ENCODE peak calls at places on chromosomes 12 and 14, in four cellular contexts. P is PC-9, X is left ventricle myocardium inferior, F is left lung. Q is an unnamed sample. For H3K4me1 and H3K9me3, the result is how much of the 10 kb centered on the place peaks cover.

GRCh38 chr12:66111605-66112004 is 18.9 kb downstream of the LLPH start:
- DNase-seq in P (no peak), X (no peak), F (no peak), Q (no peak)

GRCh38 chr12:94254270-94254669 is 105.9 kb downstream of the PLXNC1 start:
- DNase-seq in P (no peak), X (no peak), F (no peak), Q (no peak)

GRCh38 chr14:54450535-54450934 is 9.4 kb upstream of the CNIH1 start:
- DNase-seq in P (no peak), X (no peak), F (peak), Q (no peak)

GRCh38 chr14:99947695-99948094 is 117.5 kb upstream of the EVL start:
- DNase-seq in P (no peak), X (no peak), F (no peak), Q (no peak)

GRCh38 chr12:65215449-65215848 is 46.1 kb downstream of the LEMD3 start:
- DNase-seq in P (no peak), X (no peak), F (no peak), Q (no peak)

GRCh38 chr12:25200703-25201102 is 5.7 kb downstream of the ETFRF1 start:
- DNase-seq in P (no peak), X (no peak), F (no peak), Q (no peak)

GRCh38 chr12:79615596-79616560 is 74.9 kb downstream of the PAWR start:
- DNase-seq in P (no peak), X (no peak), F (peak), Q (no peak)

GRCh38 chr14:85856430-85856829 is 326.5 kb downstream of the FLRT2 start:
- DNase-seq in P (no peak), X (no peak), F (no peak), Q (no peak)

GRCh38 chr12:19706936-19707335 is 267.6 kb downstream of the AEBP2 start:
- DNase-seq in P (no peak), X (no peak), F (no peak), Q (no peak)

GRCh38 chr12:11134300-11134699 is at the start of gene TAS2R30:
- DNase-seq in P (no peak), X (no peak), F (no peak), Q (no peak)

GRCh38 chr14:89418452-89418851 is 1.4 kb upstream of the FOXN3 start:
- DNase-seq in P (no peak), X (no peak), F (no peak), Q (no peak)

GRCh38 chr14:87184180-87184579 is 808.8 kb downstream of the GALC start:
- DNase-seq in P (no peak), X (no peak), F (no peak), Q (no peak)

GRCh38 chr12:88417531-88417930 is 162.7 kb downstream of the KITLG start:
- DNase-seq in P (no peak), X (no peak), F (no peak), Q (no peak)

GRCh38 chr12:62849398-62849797 is 85.6 kb downstream of the PPM1H start:
- DNase-seq in P (no peak), X (no peak), F (no peak), Q (no peak)

GRCh38 chr14:104387385-104388010 is 192.1 kb upstream of the C14orf180 start:
- DNase-seq in P (no peak), X (no peak), F (peak), Q (peak)

GRCh38 chr12:1593232-1594044 is 943 bp downstream of the FBXL14 start:
- DNase-seq in P (peak), X (peak), F (peak), Q (peak)

GRCh38 chr12:64001439-64001838 is 156.9 kb downstream of the SRGAP1 start:
- DNase-seq in P (no peak), X (no peak), F (no peak), Q (no peak)

GRCh38 chr14:80637726-80638619 is 303.6 kb downstream of the CEP128 start:
- DNase-seq in P (peak), X (no peak), F (no peak), Q (no peak)

GRCh38 chr14:105143451-105144230 is 24.9 kb downstream of the JAG2 start:
- DNase-seq in P (no peak), X (no peak), F (peak), Q (no peak)

GRCh38 chr12:27914956-27915355 is 57.6 kb downstream of the PTHLH start:
- DNase-seq in P (no peak), X (no peak), F (no peak), Q (no peak)

GRCh38 chr14:83607682-83608081 is 1922.3 kb upstream of the FLRT2 start:
- DNase-seq in P (no peak), X (no peak), F (no peak), Q (no peak)

GRCh38 chr14:102192840-102193502 is 53.3 kb downstream of the WDR20 start:
- DNase-seq in P (no peak), X (no peak), F (no peak), Q (no peak)

GRCh38 chr12:13230500-13230899 is 34.0 kb downstream of the EMP1 start:
- DNase-seq in P (no peak), X (no peak), F (no peak), Q (no peak)

GRCh38 chr12:85711735-85712390 is 124.3 kb downstream of the RASSF9 start:
- DNase-seq in P (no peak), X (peak), F (no peak), Q (no peak)

GRCh38 chr12:123916729-123917128 is 55.9 kb downstream of the CCDC92 start:
- DNase-seq in P (no peak), X (no peak), F (no peak), Q (no peak)

GRCh38 chr14:100850841-100851585 is 25.1 kb downstream of the MEG3 start:
- DNase-seq in P (peak), X (peak), F (peak), Q (peak)

DNA sequence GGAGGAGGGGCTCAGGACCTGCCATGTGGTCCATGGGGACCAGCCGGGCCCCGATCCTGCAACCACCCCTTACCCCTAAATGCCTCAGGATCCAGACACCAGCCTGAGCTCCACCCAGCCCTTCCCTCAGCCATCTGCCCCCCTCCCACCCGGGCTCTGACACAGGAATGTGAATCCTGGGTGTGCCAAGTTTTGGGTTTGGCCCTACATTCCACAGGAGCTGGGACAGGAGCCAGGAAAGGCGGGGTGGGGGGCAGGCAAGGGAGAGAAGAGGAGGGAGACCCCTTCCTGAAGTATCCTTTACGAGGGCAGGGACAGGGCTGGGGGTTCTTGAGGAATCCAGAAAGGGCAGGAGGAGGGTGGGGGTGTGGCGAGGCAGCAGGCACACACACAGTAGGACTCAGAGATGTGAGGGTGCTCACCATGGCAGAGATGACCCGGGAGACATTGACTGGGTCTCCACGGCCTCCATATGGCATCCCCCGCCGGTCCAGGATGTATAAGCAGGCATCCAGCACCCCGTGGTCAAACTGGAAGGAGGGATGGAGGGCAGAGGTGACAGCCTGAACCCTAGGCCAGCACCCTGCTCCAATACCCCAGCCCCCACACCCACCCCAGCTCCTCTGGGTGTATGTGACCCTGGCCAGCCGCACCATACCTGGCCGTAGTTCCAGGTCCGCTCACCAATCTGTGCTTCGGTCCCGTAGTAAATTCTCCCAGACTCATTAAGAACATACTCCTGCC is 3.5 kb downstream of the TGM1 start:
- DNase-seq in P (peak), X (no peak), F (peak), Q (peak)
- H3K4me3 ChIP-seq in P (no peak), X (no peak), F (no peak), Q (no peak)

DNA sequence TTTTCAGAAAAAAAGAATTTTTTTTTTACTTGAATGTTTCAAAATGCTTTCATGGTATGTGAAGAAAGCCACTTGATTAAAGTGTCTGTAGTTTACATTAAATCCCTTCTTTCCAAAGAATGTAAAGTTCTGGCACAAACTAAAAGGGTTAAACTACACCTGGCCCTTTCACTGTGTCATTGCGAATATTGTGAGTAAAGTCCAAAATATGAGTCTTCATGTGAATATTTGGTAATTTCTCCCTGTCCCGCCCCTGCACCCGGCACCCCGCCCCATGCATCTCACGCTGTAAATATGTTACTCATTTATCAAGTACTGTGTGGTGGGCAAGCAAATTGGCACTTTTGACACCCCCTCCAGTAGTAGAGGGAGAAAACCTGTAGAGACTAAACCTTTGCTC is 274.7 kb downstream of the TTC6 start:
- DNase-seq in P (no peak), X (no peak), F (no peak), Q (no peak)
- H3K4me1 ChIP-seq in P (under half), X (under half), F (under half), Q (under half)

GRCh38 chr12:130431176-130431575 is 93.5 kb downstream of the PIWIL1 start:
- DNase-seq in P (no peak), X (no peak), F (no peak), Q (no peak)
- H3K9me3 ChIP-seq in P (under half), X (under half), F (under half), Q (under half)

GRCh38 chr14:74765721-74766120 is 2.6 kb downstream of the YLPM1 start:
- DNase-seq in P (no peak), X (no peak), F (no peak), Q (no peak)
- H3K4me3 ChIP-seq in P (peak), X (peak), F (peak), Q (no peak)

GRCh38 chr14:94015223-94015622 is 10.9 kb upstream of the OTUB2 start:
- DNase-seq in P (no peak), X (no peak), F (no peak), Q (no peak)
- H3K4me1 ChIP-seq in P (under half), X (under half), F (under half), Q (under half)

DNA sequence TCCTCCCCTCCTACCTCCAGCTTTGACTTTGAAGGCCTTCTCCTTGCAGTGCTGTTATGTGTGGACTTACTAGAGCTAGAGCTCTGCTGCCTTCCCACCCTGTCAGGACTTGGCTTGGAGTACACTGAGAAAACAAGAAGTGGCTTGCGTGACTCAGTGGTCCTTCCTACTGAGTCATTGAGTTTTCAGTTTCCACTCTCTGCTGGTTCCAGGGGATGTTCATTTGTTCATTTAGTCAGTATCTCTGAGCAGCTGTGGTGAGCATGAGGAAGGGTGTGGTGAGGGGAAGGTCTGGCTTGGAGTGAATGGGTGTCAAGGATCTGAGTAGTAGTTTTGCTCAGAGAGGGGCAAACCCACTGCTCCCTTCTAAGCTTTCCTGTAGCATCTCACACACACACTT is 17.2 kb upstream of the ELK3 start:
- DNase-seq in P (no peak), X (no peak), F (no peak), Q (no peak)
- H3K9me3 ChIP-seq in P (under half), X (under half), F (under half), Q (under half)

GRCh38 chr14:21068521-21069387 is 1.4 kb upstream of the ARHGEF40 start:
- DNase-seq in P (peak), X (peak), F (no peak), Q (peak)
- H3K4me3 ChIP-seq in P (no peak), X (peak), F (peak), Q (peak)